ENCODE peak calls at places on chromosome 5, in four cellular contexts. Y is fibroblast of pulmonary artery, W is AG09319, K is amniotic stem cell. R is an unnamed sample.

GRCh38 chr5:16464664-16465543 is 696 bp downstream of the ZNF622 start:
- DNase-seq in W (no peak), Y (no peak), K (no peak), R (no peak)

GRCh38 chr5:83957188-83957587 is 236.5 kb upstream of the HAPLN1 start:
- DNase-seq in Y (no peak), K (no peak), W (no peak), R (no peak)

GRCh38 chr5:113825143-113825542 is 311.6 kb downstream of the YTHDC2 start:
- DNase-seq in W (no peak), K (no peak), Y (no peak), R (no peak)

GRCh38 chr5:161847896-161848510 is at the start of gene GABRA1:
- DNase-seq in Y (no peak), K (no peak), W (no peak), R (no peak)

GRCh38 chr5:57445006-57445714 is 37.5 kb downstream of the ACTBL2 start:
- DNase-seq in K (no peak), Y (no peak), W (no peak), R (no peak)

GRCh38 chr5:61768692-61769281 is 436.7 kb downstream of the ZSWIM6 start:
- DNase-seq in W (no peak), K (no peak), Y (peak; percentile 2), R (no peak)

GRCh38 chr5:14309199-14309598 is 166.1 kb downstream of the TRIO start:
- DNase-seq in Y (no peak), W (no peak), K (no peak), R (no peak)

GRCh38 chr5:124866355-124867063 is 120.1 kb upstream of the ZNF608 start:
- DNase-seq in K (no peak), W (no peak), Y (no peak), R (no peak)

GRCh38 chr5:64742821-64743220 is 25.7 kb downstream of the SREK1IP1 start:
- DNase-seq in W (no peak), Y (no peak), K (no peak), R (no peak)

GRCh38 chr5:164300295-164300694 is 794.9 kb downstream of the MAT2B start:
- DNase-seq in Y (no peak), W (no peak), K (no peak), R (no peak)

GRCh38 chr5:158200624-158201023 is 341.7 kb upstream of the CLINT1 start:
- DNase-seq in W (no peak), K (no peak), Y (no peak), R (no peak)

GRCh38 chr5:169695025-169695625 is 58.0 kb downstream of the DOCK2 start:
- DNase-seq in W (no peak), Y (no peak), K (no peak), R (no peak)

GRCh38 chr5:8730194-8730593 is 815.7 kb downstream of the SEMA5A start:
- DNase-seq in K (no peak), W (no peak), Y (peak; percentile 38), R (no peak)

GRCh38 chr5:88808153-88808552 is 74.8 kb downstream of the MEF2C start:
- DNase-seq in K (no peak), Y (no peak), W (no peak), R (no peak)

GRCh38 chr5:141261238-141261546 is 16.0 kb downstream of the PCDHB15 start:
- DNase-seq in K (no peak), W (no peak), Y (no peak), R (no peak)

GRCh38 chr5:68047035-68047434 is 168.5 kb upstream of the PIK3R1 start:
- DNase-seq in Y (peak; percentile 53), K (peak; percentile 18), W (peak; percentile 43), R (no peak)

GRCh38 chr5:138948391-138949222 is 73.5 kb upstream of the LRRTM2 start:
- DNase-seq in K (no peak), Y (no peak), W (no peak), R (no peak)

GRCh38 chr5:54243483-54244080 is 66.8 kb downstream of the ARL15 start:
- DNase-seq in W (peak; percentile 24), Y (peak; percentile 64), K (no peak), R (no peak)

GRCh38 chr5:69292349-69292748 is 40.3 kb downstream of the CCDC125 start:
- DNase-seq in K (no peak), Y (no peak), W (no peak), R (no peak)

GRCh38 chr5:59133801-59134261 is 551.0 kb downstream of the RAB3C start:
- DNase-seq in W (peak; percentile 53), K (no peak), Y (peak; percentile 80), R (no peak)

R was measured in glomerular endothelial cell.